ENCODE peak calls at places on chromosome 7, in five cellular contexts. One of them, this sample, is unnamed. For H3K4me1 and H3K36me3, the result is how much of the 10 kb centered on the place peaks cover.

GRCh38 chr7:77698042-77698625 is 1.9 kb downstream of the RSBN1L start:
- DNase-seq in fibroblast of lung: no peak
- DNase-seq in ovary: no peak
- DNase-seq in mesenchymal stem cell: no peak
- DNase-seq in mesendoderm: no peak
- DNase-seq in this sample: peak

GRCh38 chr7:122528879-122529481 is 169.9 kb downstream of the RNF133 start:
- DNase-seq in mesendoderm: peak
- DNase-seq in ovary: no peak
- DNase-seq in mesenchymal stem cell: peak
- DNase-seq in fibroblast of lung: peak
- DNase-seq in this sample: peak

GRCh38 chr7:117259626-117260025 is 63.2 kb downstream of the WNT2 start:
- DNase-seq in mesendoderm: no peak
- DNase-seq in ovary: no peak
- DNase-seq in mesenchymal stem cell: peak
- DNase-seq in fibroblast of lung: peak
- DNase-seq in this sample: peak

GRCh38 chr7:134186801-134187200 is 59.7 kb downstream of the LRGUK start:
- DNase-seq in mesendoderm: no peak
- DNase-seq in ovary: no peak
- DNase-seq in fibroblast of lung: no peak
- DNase-seq in mesenchymal stem cell: no peak
- DNase-seq in this sample: no peak

GRCh38 chr7:132390705-132391104 is 185.6 kb downstream of the PLXNA4 start:
- DNase-seq in fibroblast of lung: peak
- DNase-seq in ovary: no peak
- DNase-seq in mesenchymal stem cell: peak
- DNase-seq in mesendoderm: no peak
- DNase-seq in this sample: peak

GRCh38 chr7:149731207-149731955 is 42.0 kb downstream of the ZNF467 start:
- DNase-seq in ovary: no peak
- DNase-seq in fibroblast of lung: no peak
- DNase-seq in mesenchymal stem cell: no peak
- DNase-seq in mesendoderm: no peak
- DNase-seq in this sample: no peak

GRCh38 chr7:5701085-5701914 is 80.2 kb downstream of the RNF216 start:
- DNase-seq in fibroblast of lung: no peak
- DNase-seq in mesendoderm: no peak
- DNase-seq in mesenchymal stem cell: peak
- DNase-seq in ovary: no peak
- DNase-seq in this sample: no peak

GRCh38 chr7:69399038-69399800 is 199.1 kb upstream of the AUTS2 start:
- DNase-seq in fibroblast of lung: no peak
- DNase-seq in mesendoderm: peak
- DNase-seq in mesenchymal stem cell: peak
- DNase-seq in ovary: no peak
- DNase-seq in this sample: peak

GRCh38 chr7:17558135-17558534 is 259.7 kb downstream of the AHR start:
- DNase-seq in ovary: no peak
- DNase-seq in fibroblast of lung: no peak
- DNase-seq in mesendoderm: no peak
- DNase-seq in mesenchymal stem cell: no peak
- DNase-seq in this sample: no peak

GRCh38 chr7:108094933-108095710 is 35.0 kb downstream of the LAMB4 start:
- DNase-seq in fibroblast of lung: peak
- DNase-seq in ovary: no peak
- DNase-seq in mesendoderm: no peak
- DNase-seq in mesenchymal stem cell: peak
- DNase-seq in this sample: peak

GRCh38 chr7:28855538-28856217 is 102.5 kb downstream of the TRIL start:
- DNase-seq in mesenchymal stem cell: peak
- DNase-seq in ovary: no peak
- DNase-seq in mesendoderm: peak
- DNase-seq in fibroblast of lung: peak
- DNase-seq in this sample: peak

GRCh38 chr7:97116308-97116707 is 1.2 kb upstream of the SDHAF3 start:
- DNase-seq in fibroblast of lung: no peak
- DNase-seq in mesenchymal stem cell: no peak
- DNase-seq in ovary: no peak
- DNase-seq in mesendoderm: no peak
- DNase-seq in this sample: no peak

GRCh38 chr7:31695856-31696255 is 8.8 kb downstream of the PPP1R17 start:
- DNase-seq in ovary: no peak
- DNase-seq in mesenchymal stem cell: peak
- DNase-seq in fibroblast of lung: no peak
- DNase-seq in mesendoderm: no peak
- DNase-seq in this sample: no peak
- H3K4me1 ChIP-seq in ovary: under half
- H3K4me1 ChIP-seq in mesenchymal stem cell: under half
- H3K4me1 ChIP-seq in fibroblast of lung: under half
- H3K4me1 ChIP-seq in mesendoderm: under half
- H3K4me1 ChIP-seq in this sample: under half

DNA sequence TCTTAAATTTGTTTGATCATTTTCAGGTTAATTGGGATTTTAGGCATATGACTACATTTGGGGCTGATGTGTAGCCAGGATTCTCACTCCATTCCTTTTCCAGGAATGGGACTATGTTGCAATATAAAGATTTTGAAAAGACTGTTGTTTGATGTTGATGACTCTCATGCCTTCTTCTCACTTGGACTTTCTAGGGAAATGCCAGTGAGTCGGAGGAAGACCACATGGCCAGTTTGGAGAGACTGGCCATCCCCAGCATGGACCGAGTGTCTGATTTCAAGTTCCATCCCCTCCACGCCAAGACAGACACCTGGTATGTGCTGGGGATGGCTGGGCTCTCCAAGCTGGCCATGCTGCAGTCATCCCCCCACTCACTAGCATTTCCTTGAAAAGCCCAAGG is 5.5 kb downstream of the IGFBP3 start:
- DNase-seq in mesenchymal stem cell: peak
- DNase-seq in ovary: no peak
- DNase-seq in fibroblast of lung: no peak
- DNase-seq in mesendoderm: no peak
- DNase-seq in this sample: no peak
- H3K36me3 ChIP-seq in mesenchymal stem cell: half or more
- H3K36me3 ChIP-seq in ovary: under half
- H3K36me3 ChIP-seq in fibroblast of lung: under half
- H3K36me3 ChIP-seq in mesendoderm: under half
- H3K36me3 ChIP-seq in this sample: half or more

GRCh38 chr7:35694161-35694783 is 663 bp downstream of the HERPUD2 start:
- DNase-seq in ovary: peak
- DNase-seq in mesendoderm: no peak
- DNase-seq in fibroblast of lung: peak
- DNase-seq in mesenchymal stem cell: peak
- DNase-seq in this sample: peak
- H3K4me1 ChIP-seq in ovary: under half
- H3K4me1 ChIP-seq in mesendoderm: under half
- H3K4me1 ChIP-seq in fibroblast of lung: under half
- H3K4me1 ChIP-seq in mesenchymal stem cell: under half
- H3K4me1 ChIP-seq in this sample: half or more

DNA sequence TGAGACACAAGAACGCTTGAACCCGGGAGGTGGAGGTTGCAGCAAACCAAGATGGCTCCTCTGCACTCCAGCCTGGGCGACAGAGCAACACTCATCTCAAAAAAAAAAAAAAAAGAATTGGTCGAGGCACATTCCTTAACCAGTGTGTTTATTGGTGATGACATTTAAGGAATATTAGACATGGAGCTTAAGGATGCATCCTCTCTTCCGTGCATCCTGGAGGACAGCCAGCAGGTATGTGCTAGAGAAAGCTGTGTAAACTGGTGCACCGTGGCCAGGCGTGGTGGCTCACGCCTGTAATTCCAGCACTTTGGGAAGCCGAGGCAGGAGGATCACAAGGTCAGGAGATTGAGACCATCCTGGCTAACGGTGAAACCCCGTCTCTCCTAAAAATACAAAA is 11.8 kb downstream of the ZKSCAN1 start:
- DNase-seq in ovary: no peak
- DNase-seq in mesenchymal stem cell: no peak
- DNase-seq in fibroblast of lung: no peak
- DNase-seq in mesendoderm: no peak
- DNase-seq in this sample: no peak
- H3K36me3 ChIP-seq in ovary: under half
- H3K36me3 ChIP-seq in mesenchymal stem cell: half or more
- H3K36me3 ChIP-seq in fibroblast of lung: under half
- H3K36me3 ChIP-seq in mesendoderm: under half
- H3K36me3 ChIP-seq in this sample: half or more

GRCh38 chr7:42236266-42237161 is 495 bp downstream of the GLI3 start:
- DNase-seq in mesenchymal stem cell: peak
- DNase-seq in fibroblast of lung: peak
- DNase-seq in ovary: peak
- DNase-seq in mesendoderm: peak
- DNase-seq in this sample: peak
- H3K4me1 ChIP-seq in mesenchymal stem cell: under half
- H3K4me1 ChIP-seq in fibroblast of lung: under half
- H3K4me1 ChIP-seq in ovary: under half
- H3K4me1 ChIP-seq in mesendoderm: under half
- H3K4me1 ChIP-seq in this sample: half or more

This sample was measured in adipocyte.